ENCODE peak calls at places on chromosomes 4 and X, in four cellular contexts. One of them, this sample, is unnamed. For H3K4me1, the result is how much of the 10 kb centered on the place peaks cover.

GRCh38 chr4:12873351-12873750 is 610.8 kb downstream of the RAB28 start:
- DNase-seq in prostate gland: no peak
- DNase-seq in uterus: no peak
- DNase-seq in HCT116: no peak
- DNase-seq in this sample: no peak

GRCh38 chrX:54076903-54077302 is 32.6 kb upstream of the PHF8 start:
- DNase-seq in uterus: no peak
- DNase-seq in prostate gland: no peak
- DNase-seq in HCT116: no peak
- DNase-seq in this sample: no peak

GRCh38 chrX:349196-349595 is 30.6 kb upstream of the GTPBP6 start:
- DNase-seq in uterus: no peak
- DNase-seq in prostate gland: no peak
- DNase-seq in HCT116: no peak
- DNase-seq in this sample: peak

GRCh38 chr4:3470244-3471097 is 7.4 kb downstream of the DOK7 start:
- DNase-seq in uterus: no peak
- DNase-seq in HCT116: no peak
- DNase-seq in prostate gland: no peak
- DNase-seq in this sample: no peak

GRCh38 chr4:72974694-72975487 is 94.6 kb downstream of the COX18 start:
- DNase-seq in HCT116: no peak
- DNase-seq in prostate gland: no peak
- DNase-seq in uterus: no peak
- DNase-seq in this sample: no peak

GRCh38 chr4:20037745-20038144 is 214.0 kb upstream of the SLIT2 start:
- DNase-seq in uterus: no peak
- DNase-seq in HCT116: no peak
- DNase-seq in prostate gland: no peak
- DNase-seq in this sample: no peak

GRCh38 chr4:105155426-105155825 is 8.8 kb downstream of the TET2 start:
- DNase-seq in prostate gland: no peak
- DNase-seq in HCT116: no peak
- DNase-seq in uterus: no peak
- DNase-seq in this sample: no peak

GRCh38 chrX:123155327-123155726 is 28.8 kb upstream of the GRIA3 start:
- DNase-seq in prostate gland: no peak
- DNase-seq in uterus: no peak
- DNase-seq in HCT116: no peak
- DNase-seq in this sample: no peak

GRCh38 chr4:76526585-76526990 is 91.6 kb downstream of the SHROOM3 start:
- DNase-seq in prostate gland: peak
- DNase-seq in HCT116: no peak
- DNase-seq in uterus: no peak
- DNase-seq in this sample: no peak

GRCh38 chrX:129786210-129786651 is 6.5 kb downstream of the SASH3 start:
- DNase-seq in prostate gland: no peak
- DNase-seq in uterus: no peak
- DNase-seq in HCT116: no peak
- DNase-seq in this sample: no peak

GRCh38 chr4:145481164-145481941 is at the start of gene SMAD1:
- DNase-seq in uterus: peak
- DNase-seq in prostate gland: peak
- DNase-seq in HCT116: peak
- DNase-seq in this sample: peak

GRCh38 chr4:102684605-102685052 is 76.1 kb downstream of the MANBA start:
- DNase-seq in HCT116: peak
- DNase-seq in uterus: no peak
- DNase-seq in prostate gland: no peak
- DNase-seq in this sample: no peak

GRCh38 chrX:128800138-128800537 is 723.2 kb downstream of the SMARCA1 start:
- DNase-seq in uterus: no peak
- DNase-seq in prostate gland: no peak
- DNase-seq in HCT116: no peak
- DNase-seq in this sample: no peak

GRCh38 chrX:16445166-16445752 is 204.7 kb upstream of the S100G start:
- DNase-seq in prostate gland: peak
- DNase-seq in HCT116: peak
- DNase-seq in uterus: no peak
- DNase-seq in this sample: peak

GRCh38 chrX:131918839-131919238 is 104.3 kb upstream of the STK26 start:
- DNase-seq in prostate gland: no peak
- DNase-seq in HCT116: no peak
- DNase-seq in uterus: no peak
- DNase-seq in this sample: no peak

GRCh38 chrX:15718283-15718970 is 19.6 kb upstream of the CA5B start:
- DNase-seq in uterus: no peak
- DNase-seq in HCT116: peak
- DNase-seq in prostate gland: no peak
- DNase-seq in this sample: no peak

GRCh38 chr4:187065836-187066235 is 342.2 kb upstream of the FAT1 start:
- DNase-seq in uterus: no peak
- DNase-seq in HCT116: no peak
- DNase-seq in prostate gland: no peak
- DNase-seq in this sample: no peak

GRCh38 chrX:103776586-103776985 is at the start of gene PLP1:
- DNase-seq in prostate gland: no peak
- DNase-seq in uterus: no peak
- DNase-seq in HCT116: no peak
- DNase-seq in this sample: no peak

GRCh38 chr4:23759066-23759465 is 130.8 kb downstream of the PPARGC1A start:
- DNase-seq in uterus: no peak
- DNase-seq in prostate gland: no peak
- DNase-seq in HCT116: no peak
- DNase-seq in this sample: no peak

GRCh38 chrX:25344191-25344936 is 328.6 kb upstream of the ARX start:
- DNase-seq in HCT116: no peak
- DNase-seq in uterus: no peak
- DNase-seq in prostate gland: no peak
- DNase-seq in this sample: no peak

GRCh38 chrX:153499876-153500275 is 5.1 kb downstream of the BGN start:
- DNase-seq in prostate gland: no peak
- DNase-seq in HCT116: no peak
- DNase-seq in uterus: no peak
- DNase-seq in this sample: no peak

GRCh38 chr4:5930456-5930855 is 37.6 kb upstream of the CRMP1 start:
- DNase-seq in uterus: no peak
- DNase-seq in prostate gland: no peak
- DNase-seq in HCT116: no peak
- DNase-seq in this sample: no peak

GRCh38 chr4:138522366-138522765 is 280.2 kb upstream of the SLC7A11 start:
- DNase-seq in HCT116: peak
- DNase-seq in prostate gland: no peak
- DNase-seq in uterus: no peak
- DNase-seq in this sample: no peak

GRCh38 chr4:164731827-164732474 is 22.0 kb upstream of the SMIM31 start:
- DNase-seq in HCT116: peak
- DNase-seq in uterus: no peak
- DNase-seq in prostate gland: peak
- DNase-seq in this sample: peak

GRCh38 chr4:152860057-152860456 is 76.1 kb upstream of the FHDC1 start:
- DNase-seq in uterus: no peak
- DNase-seq in HCT116: no peak
- DNase-seq in prostate gland: no peak
- DNase-seq in this sample: no peak

GRCh38 chrX:110678591-110678990 is 117.0 kb downstream of the CHRDL1 start:
- DNase-seq in prostate gland: no peak
- DNase-seq in uterus: no peak
- DNase-seq in HCT116: no peak
- DNase-seq in this sample: no peak

GRCh38 chr4:7236847-7237246 is 44.5 kb downstream of the SORCS2 start:
- DNase-seq in uterus: peak
- DNase-seq in HCT116: no peak
- DNase-seq in prostate gland: no peak
- DNase-seq in this sample: no peak

GRCh38 chr4:25110653-25111329 is 49.5 kb downstream of the SEPSECS start:
- DNase-seq in prostate gland: no peak
- DNase-seq in HCT116: no peak
- DNase-seq in uterus: no peak
- DNase-seq in this sample: no peak

GRCh38 chr4:25106363-25107151 is 53.7 kb downstream of the SEPSECS start:
- DNase-seq in uterus: no peak
- DNase-seq in HCT116: no peak
- DNase-seq in prostate gland: no peak
- DNase-seq in this sample: no peak

GRCh38 chr4:25107827-25108516 is 52.3 kb downstream of the SEPSECS start:
- DNase-seq in uterus: no peak
- DNase-seq in prostate gland: no peak
- DNase-seq in HCT116: no peak
- DNase-seq in this sample: no peak

GRCh38 chr4:25111648-25112196 is 48.5 kb downstream of the SEPSECS start:
- DNase-seq in HCT116: no peak
- DNase-seq in prostate gland: no peak
- DNase-seq in uterus: no peak
- DNase-seq in this sample: no peak

GRCh38 chr4:25108556-25108955 is 51.7 kb downstream of the SEPSECS start:
- DNase-seq in uterus: no peak
- DNase-seq in HCT116: no peak
- DNase-seq in prostate gland: no peak
- DNase-seq in this sample: no peak
- H3K4me1 ChIP-seq in uterus: under half
- H3K4me1 ChIP-seq in HCT116: under half
- H3K4me1 ChIP-seq in prostate gland: under half
- H3K4me1 ChIP-seq in this sample: under half

DNA sequence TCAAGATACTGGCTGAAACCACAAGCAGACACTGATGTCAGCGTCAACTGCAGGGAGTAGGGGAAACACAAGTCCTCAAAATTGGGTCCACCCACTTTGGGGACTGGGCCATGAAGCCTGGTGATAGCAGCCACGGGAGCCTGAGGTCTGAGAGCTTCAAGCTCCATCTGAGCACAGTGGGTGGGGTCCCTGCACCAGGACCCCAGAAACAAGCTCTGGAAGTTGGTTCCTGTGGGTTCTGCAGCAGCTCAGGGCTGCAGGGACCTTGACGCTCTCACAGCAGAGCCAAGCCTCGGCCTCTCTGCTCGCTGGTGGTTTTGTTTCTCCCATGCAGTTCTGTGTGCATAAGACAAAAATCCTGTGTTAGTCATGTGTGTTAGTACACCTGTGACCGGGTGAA is 54.5 kb downstream of the CPLX1 start:
- DNase-seq in uterus: no peak
- DNase-seq in HCT116: no peak
- DNase-seq in prostate gland: no peak
- DNase-seq in this sample: no peak
- TF ChIP-seq POLR2A in uterus: no peak
- TF ChIP-seq POLR2A in HCT116: no peak
- TF ChIP-seq POLR2A in prostate gland: no peak
- TF ChIP-seq POLR2A in this sample: no peak

DNA sequence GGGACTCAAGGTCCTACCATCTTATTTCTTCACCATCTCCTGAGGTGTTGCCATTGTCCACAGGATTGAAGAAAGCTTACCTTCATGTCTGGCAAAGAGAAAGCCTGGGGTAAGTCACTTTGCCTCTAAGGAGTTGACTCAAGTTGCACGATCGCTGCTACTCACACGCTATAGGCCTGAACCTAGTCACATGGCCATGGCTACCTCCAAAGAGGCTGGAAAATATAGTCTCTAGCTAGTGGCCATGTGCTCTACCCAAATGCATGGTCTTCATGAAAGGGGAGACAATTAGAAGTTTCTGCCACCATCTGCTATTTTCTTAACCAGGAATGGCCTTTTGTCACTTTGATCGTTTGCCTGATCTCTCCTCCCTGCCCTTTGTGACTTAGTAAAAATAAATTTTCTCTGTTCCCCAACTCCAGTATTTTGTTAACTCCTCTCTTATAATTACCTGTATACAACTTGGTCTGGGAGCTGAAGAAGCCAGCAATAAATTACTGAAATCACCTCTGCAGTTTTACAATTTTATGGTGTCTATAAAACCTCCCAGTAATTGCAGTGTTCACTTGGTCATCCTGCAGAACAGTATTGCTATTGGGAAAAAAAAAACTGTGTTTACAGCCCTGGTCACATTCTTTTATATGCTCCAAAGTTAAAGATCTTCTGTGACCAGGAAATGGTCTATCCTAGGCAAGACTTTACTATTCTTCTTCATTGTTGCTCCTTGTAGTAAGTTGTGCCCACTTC is 126.7 kb upstream of the TSPAN5 start:
- DNase-seq in prostate gland: no peak
- DNase-seq in uterus: no peak
- DNase-seq in HCT116: no peak
- DNase-seq in this sample: no peak
- H3K4me1 ChIP-seq in prostate gland: under half
- H3K4me1 ChIP-seq in uterus: under half
- H3K4me1 ChIP-seq in HCT116: under half
- H3K4me1 ChIP-seq in this sample: under half

GRCh38 chr4:118835896-118836762 is at the start of gene SEC24D:
- DNase-seq in HCT116: peak
- DNase-seq in uterus: peak
- DNase-seq in prostate gland: peak
- DNase-seq in this sample: peak

GRCh38 chr4:118833192-118833820 is 2.6 kb downstream of the SEC24D start:
- DNase-seq in uterus: no peak
- DNase-seq in prostate gland: no peak
- DNase-seq in HCT116: no peak
- DNase-seq in this sample: no peak

GRCh38 chr4:118836763-118837507 is 1.0 kb upstream of the SEC24D start:
- DNase-seq in uterus: no peak
- DNase-seq in prostate gland: no peak
- DNase-seq in HCT116: no peak
- DNase-seq in this sample: no peak

GRCh38 chr4:118834070-118834469 is 1.9 kb downstream of the SEC24D start:
- DNase-seq in HCT116: no peak
- DNase-seq in prostate gland: no peak
- DNase-seq in uterus: no peak
- DNase-seq in this sample: no peak

DNA sequence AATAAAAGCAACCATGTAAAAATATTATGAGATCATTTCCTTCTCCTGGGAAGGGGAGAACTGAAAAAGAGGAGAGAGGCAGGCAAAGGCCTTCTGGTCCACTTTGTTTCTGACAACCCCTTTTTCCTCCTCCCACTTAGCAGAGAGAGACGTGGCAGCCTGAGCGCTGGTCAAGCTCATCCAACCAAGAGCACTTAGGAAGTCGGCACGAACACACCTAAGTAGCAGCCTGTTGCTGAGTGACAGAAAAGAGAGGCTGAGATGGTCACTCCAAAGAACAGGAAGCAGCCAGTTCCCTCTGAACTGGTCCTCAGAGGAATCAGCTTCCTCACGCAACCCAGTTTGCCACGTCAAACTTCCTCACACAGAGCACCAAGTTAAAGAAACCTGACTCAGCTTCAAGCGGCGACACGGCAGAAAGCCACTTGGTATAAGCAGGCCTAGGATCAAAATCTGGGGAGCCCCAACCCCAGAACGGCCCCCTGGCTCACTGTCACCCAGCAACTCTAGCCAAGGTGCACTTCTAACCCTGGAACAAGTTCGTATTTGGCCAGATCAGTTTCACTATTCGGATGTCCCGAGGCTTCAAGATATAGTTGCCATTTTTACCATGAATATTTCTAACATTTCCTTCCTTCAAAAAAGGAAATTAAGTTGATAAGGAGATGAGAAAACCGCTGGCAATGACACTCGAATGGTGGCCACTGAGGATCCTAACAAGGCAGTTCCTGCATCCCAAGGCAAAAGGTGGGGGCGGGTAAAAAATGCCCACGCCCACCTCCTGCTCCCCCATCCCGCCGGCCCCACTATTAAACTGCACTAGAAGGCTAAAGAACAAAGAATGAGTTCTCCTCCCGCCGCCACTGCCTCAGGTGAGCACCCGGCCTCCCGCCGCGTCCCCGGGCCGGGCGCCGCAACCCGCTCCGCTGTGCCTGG is 698 bp downstream of the SEC24D start:
- DNase-seq in uterus: peak
- DNase-seq in HCT116: peak
- DNase-seq in prostate gland: peak
- DNase-seq in this sample: peak
- TF ChIP-seq POLR2A in uterus: peak
- TF ChIP-seq POLR2A in HCT116: no peak
- TF ChIP-seq POLR2A in prostate gland: peak
- TF ChIP-seq POLR2A in this sample: peak

This sample was measured in adrenal gland.